ENCODE peak calls at places on chromosomes 4 and X, in five cellular contexts. N, W, M, H and V are unnamed samples.

GRCh38 chrX:118548831-118549230 is 53.2 kb downstream of the DOCK11 start:
- DNase-seq in H (no peak), M (no peak), N (no peak), W (no peak), V (no peak)

GRCh38 chr4:76200771-76201224 is 12.8 kb downstream of the SCARB2 start:
- DNase-seq in M (no peak), N (no peak), W (no peak), H (no peak), V (peak)

GRCh38 chr4:174928575-174929253 is 10.6 kb downstream of the ADAM29 start:
- DNase-seq in M (no peak), N (no peak), W (no peak), H (no peak), V (no peak)

GRCh38 chr4:165828928-165829327 is 44.1 kb upstream of the TLL1 start:
- DNase-seq in N (no peak), W (no peak), H (no peak), M (no peak), V (no peak)

GRCh38 chr4:60759518-60760245 is 440.4 kb upstream of the ADGRL3 start:
- DNase-seq in M (no peak), N (no peak), H (no peak), W (no peak), V (no peak)

GRCh38 chr4:144831971-144832370 is 186.0 kb downstream of the HHIP start:
- DNase-seq in H (no peak), N (no peak), W (no peak), M (no peak), V (no peak)

GRCh38 chrX:53047228-53047627 is 1.4 kb upstream of the GPR173 start:
- DNase-seq in H (no peak), W (no peak), N (no peak), M (no peak), V (no peak)

GRCh38 chr4:5802565-5802964 is 90.3 kb downstream of the CRMP1 start:
- DNase-seq in H (no peak), M (no peak), W (no peak), N (no peak), V (no peak)

GRCh38 chr4:109395694-109396093 is 37.9 kb upstream of the SEC24B start:
- DNase-seq in M (no peak), H (no peak), W (no peak), N (no peak), V (no peak)

GRCh38 chr4:168960716-168961115 is 49.3 kb downstream of the CBR4 start:
- DNase-seq in W (no peak), M (no peak), N (no peak), H (no peak), V (no peak)

GRCh38 chr4:37666625-37667071 is 19.5 kb downstream of the RELL1 start:
- DNase-seq in W (no peak), H (peak), N (no peak), M (no peak), V (peak)

GRCh38 chr4:147916351-147916750 is 184.5 kb downstream of the ARHGAP10 start:
- DNase-seq in H (no peak), W (no peak), M (no peak), N (no peak), V (no peak)

GRCh38 chr4:40864531-40864930 is 114.8 kb downstream of the NSUN7 start:
- DNase-seq in W (no peak), H (peak), M (no peak), N (no peak), V (no peak)

GRCh38 chr4:53929955-53930798 is 134.2 kb downstream of the CHIC2 start:
- DNase-seq in N (peak), H (peak), M (peak), W (no peak), V (peak)

GRCh38 chr4:3111461-3111860 is 37.0 kb downstream of the HTT start:
- DNase-seq in H (no peak), N (no peak), M (no peak), W (no peak), V (peak)

GRCh38 chr4:42594880-42595279 is 62.0 kb downstream of the ATP8A1 start:
- DNase-seq in N (no peak), M (no peak), H (no peak), W (no peak), V (no peak)

GRCh38 chrX:150767475-150768131 is 74.4 kb downstream of the MTMR1 start:
- DNase-seq in M (no peak), H (no peak), W (no peak), N (no peak), V (peak)

GRCh38 chr4:1357356-1358248 is 10.6 kb downstream of the UVSSA start:
- DNase-seq in M (no peak), N (peak), W (no peak), H (no peak), V (no peak)

GRCh38 chr4:1348014-1348513 is 1.1 kb downstream of the UVSSA start:
- DNase-seq in H (no peak), N (no peak), M (no peak), W (no peak), V (no peak)

GRCh38 chr4:148954011-148954749 is 512.0 kb upstream of the NR3C2 start:
- DNase-seq in N (no peak), W (no peak), H (no peak), M (no peak), V (no peak)

GRCh38 chr4:126242679-126243390 is 928.1 kb downstream of the FAT4 start:
- DNase-seq in M (peak), W (no peak), H (no peak), N (no peak), V (no peak)

GRCh38 chr4:55251896-55252295 is 94.1 kb upstream of the SRD5A3 start:
- DNase-seq in W (no peak), M (no peak), N (no peak), H (no peak), V (no peak)

GRCh38 chr4:67087897-67088296 is 457.4 kb downstream of the CENPC start:
- DNase-seq in H (no peak), M (no peak), W (no peak), N (peak), V (peak)

GRCh38 chrX:5236096-5236495 is 992.6 kb downstream of the NLGN4X start:
- DNase-seq in H (no peak), W (no peak), M (no peak), N (no peak), V (peak)

GRCh38 chrX:108250654-108251579 is 159.3 kb downstream of the ATG4A start:
- DNase-seq in H (no peak), W (no peak), N (no peak), M (peak), V (no peak)

GRCh38 chr4:3690576-3691152 is 75.5 kb upstream of the ADRA2C start:
- DNase-seq in W (no peak), N (no peak), H (peak), M (no peak), V (no peak)

GRCh38 chr4:7806080-7806630 is 133.5 kb downstream of the AFAP1 start:
- DNase-seq in N (peak), M (no peak), W (no peak), H (peak), V (peak)

GRCh38 chr4:73690051-73690744 is 50.2 kb upstream of the CXCL8 start:
- DNase-seq in M (no peak), N (no peak), W (no peak), H (no peak), V (no peak)

GRCh38 chrX:69221239-69222102 is 56.2 kb upstream of the PJA1 start:
- DNase-seq in H (no peak), W (no peak), N (no peak), M (no peak), V (no peak)

GRCh38 chr4:37219251-37219650 is 25.3 kb upstream of the NWD2 start:
- DNase-seq in M (no peak), W (no peak), H (no peak), N (no peak), V (no peak)

GRCh38 chrX:9517062-9517461 is 52.2 kb downstream of the TBL1X start:
- DNase-seq in W (no peak), M (no peak), H (no peak), N (no peak), V (no peak)

GRCh38 chr4:67465032-67465762 is 80.1 kb downstream of the CENPC start:
- DNase-seq in M (no peak), N (no peak), W (no peak), H (no peak), V (no peak)

GRCh38 chr4:2961411-2962098 is 1.7 kb downstream of the NOP14 start:
- DNase-seq in N (no peak), M (no peak), W (no peak), H (no peak), V (no peak)

GRCh38 chrX:9260603-9261002 is 204.3 kb upstream of the TBL1X start:
- DNase-seq in W (no peak), H (no peak), N (no peak), M (no peak), V (no peak)

GRCh38 chr4:73730292-73730691 is 10.1 kb upstream of the CXCL8 start:
- DNase-seq in H (no peak), N (no peak), W (no peak), M (no peak), V (no peak)

GRCh38 chr4:46506876-46507275 is 116.9 kb upstream of the GABRA2 start:
- DNase-seq in H (no peak), W (no peak), M (no peak), N (no peak), V (no peak)

GRCh38 chr4:132227349-132228165 is 921.5 kb upstream of the PCDH10 start:
- DNase-seq in H (no peak), M (peak), N (no peak), W (no peak), V (peak)

GRCh38 chr4:153205028-153205648 is 895 bp downstream of the TRIM2 start:
- DNase-seq in H (no peak), M (no peak), N (peak), W (peak), V (no peak)

GRCh38 chr4:158949094-158949493 is 153.8 kb upstream of the RAPGEF2 start:
- DNase-seq in W (no peak), N (no peak), H (no peak), M (no peak), V (peak)

GRCh38 chrX:23902419-23902818 is 5.3 kb downstream of the APOO start:
- DNase-seq in M (peak), N (peak), W (no peak), H (no peak), V (peak)